ENCODE peak calls at places on chromosomes 12 and 14, in ten cellular contexts. K is occipital lobe, A is astrocyte of the spinal cord, C is HEK293T, Y is memory B cell, L is AML-193, S is head of caudate nucleus, T is T47D, V is posterior vena cava, X is kidney. R is an unnamed sample.

GRCh38 chr14:91318911-91319310 is 74.4 kb upstream of the GPR68 start:
- DNase-seq in A (no peak), C (no peak), T (no peak), V (no peak), K (no peak), L (no peak), X (peak; percentile 43), S (no peak), Y (no peak), R (peak; percentile 43)

GRCh38 chr14:101972126-101972785 is 7.9 kb downstream of the DYNC1H1 start:
- DNase-seq in C (peak; percentile 65), X (no peak), A (peak; percentile 99), L (peak; percentile 22), S (peak; percentile 77), T (peak; percentile 63), V (peak; percentile 94), K (peak; percentile 65), Y (no peak), R (no peak)

GRCh38 chr12:40697566-40698257 is 5.5 kb downstream of the CNTN1 start:
- DNase-seq in T (peak; percentile 31), S (no peak), K (no peak), C (no peak), A (no peak), X (no peak), V (no peak), Y (no peak), L (no peak), R (no peak)

GRCh38 chr12:52354197-52354596 is 13.1 kb downstream of the KRT85 start:
- DNase-seq in X (no peak), S (no peak), T (no peak), K (no peak), A (no peak), C (no peak), Y (no peak), V (no peak), L (no peak), R (peak; percentile 49)

GRCh38 chr12:44509471-44509870 is 366.6 kb downstream of the NELL2 start:
- DNase-seq in V (no peak), X (no peak), K (no peak), S (no peak), A (no peak), L (no peak), T (no peak), C (no peak), Y (no peak), R (no peak)

GRCh38 chr12:46835785-46836184 is 10.0 kb upstream of the SLC38A4 start:
- DNase-seq in K (no peak), X (no peak), L (no peak), S (no peak), T (no peak), A (no peak), Y (no peak), V (no peak), C (no peak), R (no peak)

GRCh38 chr12:42356344-42356743 is 30.4 kb downstream of the PPHLN1 start:
- DNase-seq in C (no peak), T (no peak), S (no peak), Y (no peak), K (no peak), V (no peak), X (no peak), L (no peak), A (no peak), R (no peak)

GRCh38 chr12:107801150-107801549 is 26.6 kb downstream of the ASCL4 start:
- DNase-seq in X (no peak), A (peak; percentile 10), C (no peak), K (no peak), V (no peak), Y (no peak), L (no peak), T (no peak), S (no peak), R (no peak)

GRCh38 chr14:30874120-30874998 is at the start of gene COCH:
- DNase-seq in X (peak; percentile 76), S (peak; percentile 72), A (no peak), T (no peak), V (no peak), L (no peak), K (no peak), Y (peak; percentile 49), C (peak; percentile 60), R (peak; percentile 81)

GRCh38 chr14:93950948-93951668 is 24.0 kb downstream of the FAM181A start:
- DNase-seq in S (no peak), C (no peak), V (no peak), T (no peak), X (no peak), A (no peak), Y (no peak), L (no peak), K (no peak), R (no peak)

GRCh38 chr12:56488041-56488955 is at the start of gene GLS2:
- DNase-seq in Y (peak; percentile 72), A (peak; percentile 64), S (peak; percentile 89), C (peak; percentile 81), V (peak; percentile 90), L (no peak), T (peak; percentile 98), K (peak; percentile 85), X (peak; percentile 88), R (peak; percentile 89)

GRCh38 chr12:51972849-51973273 is 21.4 kb downstream of the ACVR1B start:
- DNase-seq in T (no peak), A (peak; percentile 50), C (no peak), V (peak; percentile 86), Y (no peak), L (peak; percentile 94), K (peak; percentile 32), S (peak; percentile 55), X (no peak), R (peak; percentile 90)

GRCh38 chr12:22543246-22544037 is 900 bp downstream of the C2CD5 start:
- DNase-seq in Y (peak; percentile 16), X (peak; percentile 91), L (no peak), C (peak; percentile 20), A (peak; percentile 3), K (peak; percentile 59), T (no peak), V (peak; percentile 85), S (peak; percentile 47), R (peak; percentile 93)

GRCh38 chr12:119679081-119679480 is 11.1 kb downstream of the PRKAB1 start:
- DNase-seq in K (no peak), T (no peak), X (no peak), A (peak; percentile 48), C (no peak), Y (no peak), L (no peak), S (no peak), V (no peak), R (no peak)

GRCh38 chr14:56794557-56795283 is 15.6 kb downstream of the OTX2 start:
- DNase-seq in A (no peak), L (no peak), X (peak; percentile 71), S (no peak), C (no peak), K (no peak), T (no peak), Y (no peak), V (no peak), R (no peak)

GRCh38 chr12:56013482-56013881 is 7.4 kb upstream of the IKZF4 start:
- DNase-seq in C (no peak), X (no peak), A (no peak), L (no peak), T (no peak), K (peak; percentile 20), S (peak; percentile 72), Y (no peak), V (no peak), R (no peak)

GRCh38 chr12:47449797-47450196 is 256.0 kb downstream of the RPAP3 start:
- DNase-seq in A (no peak), Y (no peak), C (no peak), T (no peak), L (no peak), X (no peak), K (no peak), S (no peak), V (no peak), R (no peak)

GRCh38 chr14:37223947-37224474 is 26.3 kb downstream of the MIPOL1 start:
- DNase-seq in Y (no peak), X (no peak), L (no peak), A (no peak), K (no peak), S (no peak), V (no peak), C (no peak), T (no peak), R (no peak)

GRCh38 chr14:65356327-65356836 is 56.1 kb upstream of the FUT8 start:
- DNase-seq in L (no peak), T (no peak), Y (no peak), V (no peak), X (no peak), A (peak; percentile 78), C (no peak), S (peak; percentile 11), K (no peak), R (no peak)

GRCh38 chr14:67269338-67270060 is 28.3 kb downstream of the PALS1 start:
- DNase-seq in V (no peak), L (no peak), K (no peak), T (no peak), A (peak; percentile 81), S (no peak), C (no peak), X (no peak), Y (no peak), R (no peak)

GRCh38 chr14:65042731-65043372 is 56.2 kb downstream of the FNTB start:
- DNase-seq in X (no peak), T (no peak), A (no peak), V (no peak), L (peak; percentile 74), Y (peak; percentile 6), C (no peak), S (no peak), K (no peak), R (no peak)

GRCh38 chr12:132029503-132030300 is 80.0 kb downstream of the EP400 start:
- DNase-seq in L (no peak), S (no peak), T (no peak), A (no peak), V (no peak), Y (no peak), K (no peak), X (no peak), C (no peak), R (no peak)

GRCh38 chr12:2250797-2251196 is 198.0 kb downstream of the CACNA1C start:
- DNase-seq in X (no peak), L (no peak), K (no peak), C (no peak), A (no peak), V (no peak), Y (no peak), T (no peak), S (no peak), R (peak; percentile 77)

GRCh38 chr12:130925616-130926015 is 28.1 kb upstream of the ADGRD1 start:
- DNase-seq in L (no peak), Y (no peak), V (no peak), C (no peak), K (no peak), S (no peak), X (no peak), A (no peak), T (no peak), R (no peak)

GRCh38 chr12:3249081-3249800 is 172.1 kb downstream of the TSPAN9 start:
- DNase-seq in S (no peak), X (no peak), V (no peak), T (no peak), L (no peak), Y (no peak), C (no peak), A (no peak), K (no peak), R (no peak)

GRCh38 chr12:124497658-124498057 is 69.8 kb downstream of the NCOR2 start:
- DNase-seq in T (no peak), A (peak; percentile 81), C (no peak), L (no peak), X (no peak), S (peak; percentile 61), Y (no peak), K (peak; percentile 55), V (peak; percentile 95), R (peak; percentile 75)

GRCh38 chr12:78916845-78917480 is 52.4 kb downstream of the SYT1 start:
- DNase-seq in C (no peak), K (no peak), S (no peak), Y (no peak), V (no peak), A (peak; percentile 68), T (no peak), L (no peak), X (no peak), R (no peak)

GRCh38 chr14:61351457-61351856 is 30.1 kb downstream of the PRKCH start:
- DNase-seq in A (no peak), L (no peak), Y (no peak), V (no peak), K (no peak), X (no peak), S (no peak), T (no peak), C (no peak), R (no peak)